ENCODE peak calls at places on chromosome 21, in four cellular contexts. M is uterus, I is neural progenitor cell, J is sigmoid colon. W is an unnamed sample. For H3K4me1, the result is how much of the 10 kb centered on the place peaks cover.

GRCh38 chr21:46626536-46627302 is 8.8 kb upstream of the PRMT2 start:
- DNase-seq in M (no peak), I (no peak), J (no peak), W (no peak)

GRCh38 chr21:31912501-31912900 is 39.7 kb downstream of the HUNK start:
- DNase-seq in M (no peak), I (no peak), J (no peak), W (no peak)

GRCh38 chr21:44891631-44892031 is 18.1 kb upstream of the PTTG1IP start:
- DNase-seq in M (no peak), I (no peak), J (no peak), W (no peak)

GRCh38 chr21:18411565-18411964 is 8.0 kb upstream of the TMPRSS15 start:
- DNase-seq in M (no peak), I (peak), J (no peak), W (no peak)

GRCh38 chr21:46607605-46608004 is 2.7 kb upstream of the S100B start:
- DNase-seq in M (no peak), I (no peak), J (no peak), W (no peak)

GRCh38 chr21:38037416-38037815 is 121.2 kb upstream of the KCNJ6 start:
- DNase-seq in M (no peak), I (no peak), J (no peak), W (no peak)

GRCh38 chr21:28605138-28605537 is 387.5 kb downstream of the LTN1 start:
- DNase-seq in M (no peak), I (no peak), J (no peak), W (no peak)

GRCh38 chr21:18155508-18156193 is 89.0 kb upstream of the CHODL start:
- DNase-seq in M (no peak), I (peak), J (no peak), W (no peak)

GRCh38 chr21:33975548-33976081 is 60.0 kb upstream of the ATP5PO start:
- DNase-seq in M (no peak), I (no peak), J (no peak), W (no peak)

GRCh38 chr21:15742694-15743093 is 12.9 kb downstream of the USP25 start:
- DNase-seq in M (no peak), I (no peak), J (no peak), W (no peak)
- H3K4me1 ChIP-seq in M (under half), I (under half), J (under half), W (under half)

DNA sequence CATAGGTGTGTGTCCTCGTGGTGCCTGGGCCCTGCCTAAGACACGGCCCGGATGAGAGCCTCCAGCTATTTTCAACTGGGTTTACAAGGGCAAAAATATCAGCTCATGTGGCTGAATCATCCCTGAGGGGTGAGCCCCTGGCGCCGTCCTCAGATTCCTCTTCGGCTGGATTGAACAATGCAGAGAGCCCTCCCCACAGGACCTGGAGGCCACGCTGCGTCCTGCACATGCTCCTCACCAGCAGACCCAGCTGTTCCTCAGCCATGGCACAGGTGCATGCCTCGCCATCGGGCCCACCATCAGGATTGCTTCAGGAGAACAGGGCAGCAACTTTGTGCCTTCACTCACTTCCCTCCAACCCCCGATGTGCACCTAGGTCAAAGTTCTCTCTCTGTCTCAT is 35.3 kb downstream of the TFF3 start:
- DNase-seq in M (no peak), I (no peak), J (no peak), W (no peak)
- H3K27ac ChIP-seq in M (no peak), I (no peak), J (no peak), W (no peak)

GRCh38 chr21:40047211-40047610 is 180.0 kb downstream of the PCP4 start:
- DNase-seq in M (no peak), I (no peak), J (no peak), W (no peak)
- H3K4me1 ChIP-seq in M (under half), I (under half), J (under half), W (half or more)

GRCh38 chr21:25960423-25960822 is 210.1 kb downstream of the APP start:
- DNase-seq in M (no peak), I (peak), J (no peak), W (no peak)

GRCh38 chr21:25964926-25965325 is 205.6 kb downstream of the APP start:
- DNase-seq in M (no peak), I (no peak), J (no peak), W (no peak)

GRCh38 chr21:25964009-25964408 is 206.6 kb downstream of the APP start:
- DNase-seq in M (no peak), I (no peak), J (no peak), W (no peak)

GRCh38 chr21:25961042-25961441 is 209.5 kb downstream of the APP start:
- DNase-seq in M (no peak), I (peak), J (no peak), W (no peak)

GRCh38 chr21:25963186-25963585 is 207.4 kb downstream of the APP start:
- DNase-seq in M (no peak), I (no peak), J (no peak), W (no peak)
- H3K27ac ChIP-seq in M (peak), I (no peak), J (peak), W (peak)

W was measured in thoracic aorta.